ENCODE peak calls at places on chromosome X, in ten cellular contexts. D is breast epithelium; Q is SHP77; Y is RPMI7951; O is pulmonary artery endothelial cell; S is activated CD4-positive, alpha-beta T cell treated with anti-CD3 and anti-CD28 coated beads, Interleukin-2, amount 10 ng/mL, durations not matched to agents 7 days and 5 days; M is epithelial cell of prostate; X is right lobe of liver; H is mesenchymal stem cell; L is AG10803. G is an unnamed sample.

GRCh38 chrX:15451913-15452312 is 41.2 kb downstream of the PIR start:
- DNase-seq in H (no peak), S (no peak), D (no peak), M (no peak), X (no peak), Y (peak; percentile 10), O (no peak), Q (no peak), L (peak; percentile 43), G (no peak)

GRCh38 chrX:97563531-97564133 is 679.9 kb downstream of the RPA4 start:
- DNase-seq in O (peak; percentile 17), S (peak; percentile 62), M (no peak), D (no peak), Y (peak; percentile 76), Q (no peak), L (peak; percentile 61), X (peak; percentile 25), H (peak; percentile 72), G (no peak)

GRCh38 chrX:108165349-108166111 is 74.0 kb downstream of the ATG4A start:
- DNase-seq in O (no peak), L (peak; percentile 29), Q (no peak), X (no peak), M (no peak), H (peak; percentile 48), D (no peak), Y (peak; percentile 42), S (no peak), G (no peak)

GRCh38 chrX:121641560-121641959 is 594.1 kb downstream of the GLUD2 start:
- DNase-seq in X (no peak), D (no peak), L (peak; percentile 59), S (no peak), Q (no peak), H (no peak), O (no peak), M (peak; percentile 14), Y (peak; percentile 82), G (no peak)

GRCh38 chrX:31832263-31832662 is 760.4 kb upstream of the FTHL17 start:
- DNase-seq in X (no peak), O (no peak), S (no peak), H (no peak), Y (peak; percentile 4), M (no peak), D (no peak), Q (no peak), L (no peak), G (no peak)

GRCh38 chrX:23661671-23662070 is 5.6 kb upstream of the PRDX4 start:
- DNase-seq in X (no peak), H (no peak), O (no peak), M (no peak), D (no peak), S (no peak), Y (peak; percentile 28), L (peak; percentile 10), Q (no peak), G (no peak)

GRCh38 chrX:1657367-1658082 is 42.7 kb downstream of the ASMT start:
- DNase-seq in H (no peak), Q (no peak), M (peak; percentile 27), O (peak; percentile 40), X (no peak), L (peak; percentile 35), D (no peak), S (peak; percentile 66), Y (peak; percentile 71), G (no peak)

GRCh38 chrX:150155396-150156048 is 207.6 kb upstream of the MAMLD1 start:
- DNase-seq in H (peak; percentile 72), X (peak; percentile 33), L (peak; percentile 66), O (no peak), D (no peak), Q (no peak), S (no peak), Y (peak; percentile 89), M (no peak), G (no peak)

GRCh38 chrX:14026121-14026520 is 3.6 kb downstream of the GEMIN8 start:
- DNase-seq in X (no peak), Y (no peak), D (no peak), O (no peak), H (no peak), Q (no peak), L (no peak), S (no peak), M (no peak), G (no peak)

GRCh38 chrX:29948653-29949052 is 266.7 kb upstream of the MAGEB2 start:
- DNase-seq in Q (no peak), Y (peak; percentile 45), M (no peak), D (no peak), S (no peak), H (peak; percentile 26), X (no peak), L (no peak), O (no peak), G (no peak)

GRCh38 chrX:50736651-50737050 is 77.3 kb downstream of the SHROOM4 start:
- DNase-seq in L (no peak), Q (no peak), Y (no peak), M (no peak), O (no peak), S (no peak), H (no peak), X (no peak), D (no peak), G (no peak)

GRCh38 chrX:132757066-132757623 is 201.3 kb downstream of the HS6ST2 start:
- DNase-seq in X (no peak), S (no peak), M (no peak), H (no peak), L (no peak), O (no peak), Y (no peak), Q (no peak), D (no peak), G (no peak)

GRCh38 chrX:54820737-54821136 is 13.2 kb downstream of the MAGED2 start:
- DNase-seq in L (no peak), O (no peak), H (no peak), M (no peak), X (no peak), Y (no peak), S (no peak), D (no peak), Q (no peak), G (no peak)

GRCh38 chrX:111088628-111089027 is 7.4 kb upstream of the PAK3 start:
- DNase-seq in O (no peak), Q (no peak), M (no peak), X (no peak), H (no peak), L (no peak), Y (no peak), S (no peak), D (no peak), G (no peak)

GRCh38 chrX:118904218-118904617 is 70.2 kb upstream of the LONRF3 start:
- DNase-seq in D (no peak), X (no peak), M (no peak), H (no peak), Q (no peak), L (no peak), Y (no peak), S (no peak), O (no peak), G (no peak)

GRCh38 chrX:149493567-149494562 is 11.2 kb downstream of the IDS start:
- DNase-seq in H (peak; percentile 30), S (no peak), X (no peak), Q (no peak), O (no peak), D (no peak), Y (peak; percentile 16), M (no peak), L (no peak), G (no peak)

GRCh38 chrX:10387011-10387410 is 230.2 kb downstream of the CLCN4 start:
- DNase-seq in M (peak; percentile 22), S (no peak), D (no peak), X (no peak), Q (no peak), H (peak; percentile 46), Y (peak; percentile 4), L (no peak), O (no peak), G (no peak)

GRCh38 chrX:7065473-7065872 is 82.0 kb upstream of the STS start:
- DNase-seq in Q (no peak), H (no peak), M (no peak), X (no peak), O (no peak), S (no peak), Y (no peak), D (no peak), L (no peak), G (no peak)

GRCh38 chrX:111869639-111870034 is 6.3 kb upstream of the TRPC5OS start:
- DNase-seq in X (peak; percentile 16), Y (peak; percentile 19), L (peak; percentile 50), H (peak; percentile 61), M (peak; percentile 5), S (peak; percentile 18), D (peak; percentile 17), O (peak; percentile 8), Q (peak; percentile 0), G (no peak)

GRCh38 chrX:104330966-104331365 is 76.2 kb upstream of the ESX1 start:
- DNase-seq in H (peak; percentile 73), Q (no peak), O (no peak), Y (peak; percentile 83), X (no peak), L (peak; percentile 82), S (no peak), M (no peak), D (no peak), G (no peak)

GRCh38 chrX:39736219-39737211 is 361.2 kb downstream of the BCOR start:
- DNase-seq in L (peak; percentile 90), X (peak; percentile 80), Y (peak; percentile 99), H (peak; percentile 28), M (no peak), O (peak; percentile 80), D (peak; percentile 87), Q (no peak), S (no peak), G (no peak)

GRCh38 chrX:109863811-109864210 is 130.8 kb upstream of the ACSL4 start:
- DNase-seq in O (no peak), D (no peak), Q (no peak), Y (no peak), M (no peak), X (no peak), L (no peak), H (peak; percentile 38), S (no peak), G (no peak)

GRCh38 chrX:155070975-155071693 is at the start of the genes BRCC3, CMC4 and MTCP1:
- DNase-seq in Q (peak; percentile 80), S (peak; percentile 78), L (peak; percentile 74), D (peak; percentile 62), O (no peak), Y (peak; percentile 74), X (peak; percentile 87), M (no peak), H (peak; percentile 79), G (peak; percentile 17)

G was measured in keratinocyte.